ENCODE peak calls at places on chromosome 5, in seven cellular contexts. Y, W, V, E, B, X and I are unnamed samples.

GRCh38 chr5:42242829-42243485 is 180.3 kb upstream of the GHR start:
- DNase-seq in Y (no peak), B (no peak), V (no peak), E (no peak), X (no peak), W (peak), I (no peak)

GRCh38 chr5:171975262-171975876 is 31.1 kb downstream of the FBXW11 start:
- DNase-seq in E (no peak), X (no peak), Y (peak), W (peak), B (no peak), V (no peak), I (peak)

GRCh38 chr5:97100486-97100885 is 41.9 kb downstream of the LIX1 start:
- DNase-seq in W (no peak), E (no peak), Y (no peak), B (no peak), V (no peak), X (no peak), I (no peak)

GRCh38 chr5:137269886-137270285 is 229.2 kb downstream of the SPOCK1 start:
- DNase-seq in Y (no peak), B (no peak), X (no peak), E (no peak), V (peak), W (no peak), I (no peak)

GRCh38 chr5:179759961-179760541 is 27.4 kb downstream of the MAML1 start:
- DNase-seq in W (no peak), Y (no peak), B (no peak), V (no peak), X (no peak), E (no peak), I (no peak)

GRCh38 chr5:154211611-154212390 is 21.3 kb downstream of the GALNT10 start:
- DNase-seq in W (no peak), Y (peak), B (no peak), V (no peak), E (no peak), X (no peak), I (no peak)

GRCh38 chr5:135491552-135492318 is 39.6 kb upstream of the TIFAB start:
- DNase-seq in V (no peak), X (peak), Y (no peak), W (no peak), E (no peak), B (no peak), I (no peak)

GRCh38 chr5:158560170-158560569 is 539.5 kb downstream of the EBF1 start:
- DNase-seq in X (no peak), B (no peak), E (no peak), V (no peak), Y (peak), W (peak), I (no peak)

GRCh38 chr5:171387970-171388815 is 544 bp downstream of the NPM1 start:
- DNase-seq in V (peak), B (peak), Y (peak), W (peak), E (peak), X (peak), I (no peak)